ENCODE peak calls at places on chromosomes 2 and 18, in nine cellular contexts. F is iris pigment epithelial cell, R is nephron progenitor cell, D is amniotic epithelial cell, S is HEK293T, Z is HT1080, B is endothelial cell of umbilical vein, T is suprapubic skin, C is heart left ventricle. A is an unnamed sample.

GRCh38 chr2:171882095-171882769 is 11.8 kb downstream of the SLC25A12 start:
- DNase-seq in F (peak; percentile 64), R (no peak), D (peak; percentile 44), S (no peak), Z (no peak), B (no peak), T (no peak), C (no peak), A (no peak)

GRCh38 chr2:147886136-147886535 is 41.3 kb downstream of the ACVR2A start:
- DNase-seq in F (no peak), R (no peak), D (no peak), S (no peak), Z (no peak), B (no peak), T (no peak), C (no peak), A (no peak)

GRCh38 chr2:174717273-174717672 is 47.0 kb downstream of the CHRNA1 start:
- DNase-seq in F (peak; percentile 61), R (no peak), D (peak; percentile 68), S (no peak), Z (peak; percentile 58), B (no peak), T (no peak), C (no peak), A (no peak)

GRCh38 chr2:72893594-72894319 is 6.5 kb downstream of the SPR start:
- DNase-seq in F (peak; percentile 76), R (peak; percentile 77), D (peak; percentile 47), S (peak; percentile 75), Z (peak; percentile 73), B (peak; percentile 72), T (no peak), C (no peak), A (peak; percentile 85)

GRCh38 chr2:231611273-231612198 is 18.9 kb downstream of the TEX44 start:
- DNase-seq in F (peak; percentile 67), R (no peak), D (peak; percentile 79), S (no peak), Z (peak; percentile 95), B (peak; percentile 55), T (no peak), C (peak; percentile 39), A (peak; percentile 55)

GRCh38 chr18:22524783-22525182 is 107.1 kb upstream of the CTAGE1 start:
- DNase-seq in F (peak; percentile 36), R (no peak), D (no peak), S (no peak), Z (no peak), B (no peak), T (no peak), C (no peak), A (no peak)

GRCh38 chr2:110173523-110173922 is 31.3 kb downstream of the NPHP1 start:
- DNase-seq in F (peak; percentile 79), R (no peak), D (peak; percentile 73), S (no peak), Z (peak; percentile 69), B (peak; percentile 10), T (no peak), C (no peak), A (no peak)

GRCh38 chr2:222391866-222392265 is 32.5 kb upstream of the SGPP2 start:
- DNase-seq in F (no peak), R (no peak), D (no peak), S (no peak), Z (no peak), B (no peak), T (no peak), C (no peak), A (no peak)

GRCh38 chr2:99808801-99809200 is 319.0 kb upstream of the REV1 start:
- DNase-seq in F (no peak), R (no peak), D (no peak), S (no peak), Z (no peak), B (no peak), T (no peak), C (no peak), A (no peak)

GRCh38 chr18:79624356-79624961 is 55.1 kb upstream of the CTDP1 start:
- DNase-seq in F (no peak), R (no peak), D (peak; percentile 6), S (no peak), Z (no peak), B (no peak), T (peak; percentile 34), C (peak; percentile 16), A (no peak)

GRCh38 chr2:136057023-136057801 is 60.7 kb downstream of the CXCR4 start:
- DNase-seq in F (no peak), R (no peak), D (no peak), S (no peak), Z (no peak), B (no peak), T (no peak), C (no peak), A (no peak)

GRCh38 chr2:238615187-238615586 is 188.5 kb downstream of the ASB1 start:
- DNase-seq in F (no peak), R (no peak), D (no peak), S (no peak), Z (no peak), B (no peak), T (no peak), C (no peak), A (no peak)

GRCh38 chr2:128414351-128414750 is 95.7 kb upstream of the HS6ST1 start:
- DNase-seq in F (no peak), R (no peak), D (no peak), S (no peak), Z (no peak), B (no peak), T (peak; percentile 47), C (no peak), A (peak; percentile 43)

GRCh38 chr2:201419057-201419635 is 32.1 kb downstream of the TRAK2 start:
- DNase-seq in F (no peak), R (no peak), D (peak; percentile 29), S (no peak), Z (no peak), B (peak; percentile 44), T (no peak), C (no peak), A (no peak)

GRCh38 chr2:225103737-225104141 is 61.5 kb upstream of the DOCK10 start:
- DNase-seq in F (peak; percentile 81), R (no peak), D (peak; percentile 31), S (no peak), Z (peak; percentile 87), B (peak; percentile 24), T (no peak), C (no peak), A (no peak)

GRCh38 chr18:40874233-40874632 is 1080.8 kb upstream of the PIK3C3 start:
- DNase-seq in F (peak; percentile 77), R (no peak), D (peak; percentile 77), S (no peak), Z (no peak), B (peak; percentile 25), T (no peak), C (no peak), A (no peak)

GRCh38 chr2:38260469-38260868 is 116.6 kb downstream of the ATL2 start:
- DNase-seq in F (no peak), R (no peak), D (no peak), S (no peak), Z (peak; percentile 13), B (no peak), T (no peak), C (no peak), A (no peak)

GRCh38 chr2:200406379-200406778 is 99.9 kb downstream of the SPATS2L start:
- DNase-seq in F (peak; percentile 28), R (no peak), D (no peak), S (no peak), Z (peak; percentile 71), B (peak; percentile 85), T (no peak), C (no peak), A (no peak)

GRCh38 chr2:119481501-119482455 is 42.5 kb downstream of the SCTR start:
- DNase-seq in F (no peak), R (no peak), D (no peak), S (no peak), Z (no peak), B (no peak), T (peak; percentile 74), C (no peak), A (no peak)

GRCh38 chr2:73899801-73900336 is 7.1 kb downstream of the ACTG2 start:
- DNase-seq in F (no peak), R (no peak), D (no peak), S (no peak), Z (no peak), B (no peak), T (no peak), C (no peak), A (no peak)